ENCODE peak calls at places on chromosomes 11 and 22, in four cellular contexts. K is HuH-7.5; F is stimulated activated CD4-positive, alpha-beta T cell treated with anti-CD3 and anti-CD28 coated beads, Interleukin-2, amount 100 ng/mL, for 48 hours; L is iPS-NIHi11. O is an unnamed sample.

GRCh38 chr11:103877221-103877620 is 159.2 kb upstream of the DDI1 start:
- DNase-seq in K (no peak), F (no peak), L (no peak), O (peak)

GRCh38 chr22:37079668-37080171 is 28.2 kb downstream of the KCTD17 start:
- DNase-seq in K (no peak), F (peak), L (no peak), O (peak)

GRCh38 chr11:46526489-46527215 is 67.2 kb downstream of the AMBRA1 start:
- DNase-seq in K (no peak), F (no peak), L (no peak), O (no peak)

GRCh38 chr22:24810043-24810749 is 4.2 kb downstream of the SGSM1 start:
- DNase-seq in K (no peak), F (no peak), L (peak), O (no peak)

GRCh38 chr11:68774188-68774585 is 22.9 kb upstream of the TESMIN start:
- DNase-seq in K (no peak), F (no peak), L (no peak), O (no peak)

GRCh38 chr11:117600976-117601708 is 195.9 kb downstream of the DSCAML1 start:
- DNase-seq in K (no peak), F (no peak), L (no peak), O (no peak)

GRCh38 chr11:132972565-132972964 is 559.7 kb downstream of the OPCML start:
- DNase-seq in K (no peak), F (no peak), L (no peak), O (no peak)

GRCh38 chr11:75503531-75504099 is 22.1 kb downstream of the GDPD5 start:
- DNase-seq in K (no peak), F (no peak), L (no peak), O (no peak)

GRCh38 chr11:72683782-72684200 is 9.6 kb upstream of the PDE2A start:
- DNase-seq in K (peak), F (peak), L (peak), O (peak)

GRCh38 chr22:32469799-32470212 is 4.8 kb upstream of the FBXO7 start:
- DNase-seq in K (no peak), F (no peak), L (no peak), O (no peak)

GRCh38 chr11:75365711-75366181 is 14.3 kb upstream of the ARRB1 start:
- DNase-seq in K (no peak), F (no peak), L (no peak), O (peak)

GRCh38 chr11:8814209-8814922 is 96.6 kb upstream of the AKIP1 start:
- DNase-seq in K (no peak), F (no peak), L (no peak), O (no peak)

GRCh38 chr11:35463211-35463810 is 44.0 kb upstream of the SLC1A2 start:
- DNase-seq in K (no peak), F (no peak), L (no peak), O (no peak)

GRCh38 chr11:12285811-12286222 is 91.6 kb upstream of the PARVA start:
- DNase-seq in K (no peak), F (no peak), L (no peak), O (peak)

GRCh38 chr22:29351042-29351441 is 35.5 kb upstream of the RASL10A start:
- DNase-seq in K (no peak), F (no peak), L (no peak), O (no peak)

GRCh38 chr11:130979386-130979972 is 63.2 kb upstream of the SNX19 start:
- DNase-seq in K (no peak), F (no peak), L (peak), O (peak)

GRCh38 chr11:87224486-87224885 is 186.8 kb downstream of the TMEM135 start:
- DNase-seq in K (no peak), F (no peak), L (no peak), O (no peak)

GRCh38 chr11:19441752-19442553 is 201.2 kb upstream of the E2F8 start:
- DNase-seq in K (peak), F (peak), L (no peak), O (peak)

GRCh38 chr11:65539401-65540289 is 14.8 kb downstream of the SCYL1 start:
- DNase-seq in K (no peak), F (no peak), L (peak), O (no peak)

GRCh38 chr11:60169264-60169915 is 13.5 kb downstream of the MS4A6A start:
- DNase-seq in K (no peak), F (no peak), L (no peak), O (peak)